ENCODE peak calls at places on chromosomes 5 and 9, in ten cellular contexts. J, Z, D, F, N, B, M, P, Q and W are unnamed samples. For H3K4me1, the result is how much of the 10 kb centered on the place peaks cover.

GRCh38 chr9:81473206-81473605 is 216.1 kb downstream of the TLE1 start:
- DNase-seq in J (no peak), Z (no peak), D (no peak), F (no peak), N (no peak), B (no peak), M (no peak), P (no peak), Q (no peak), W (no peak)

GRCh38 chr9:129880654-129881546 is 45.6 kb downstream of the USP20 start:
- DNase-seq in J (no peak), Z (no peak), D (no peak), F (no peak), N (no peak), B (peak), M (no peak), P (peak), Q (peak), W (no peak)

GRCh38 chr9:116717150-116717549 is 30.0 kb downstream of the TRIM32 start:
- DNase-seq in J (peak), Z (no peak), D (peak), F (no peak), N (no peak), B (no peak), M (no peak), P (no peak), Q (no peak), W (no peak)

GRCh38 chr5:180455872-180456271 is 38.3 kb upstream of the CNOT6 start:
- DNase-seq in J (no peak), Z (no peak), D (no peak), F (no peak), N (no peak), B (no peak), M (no peak), P (no peak), Q (no peak), W (no peak)

GRCh38 chr5:151222769-151223446 is 984 bp downstream of the CCDC69 start:
- DNase-seq in J (peak), Z (no peak), D (no peak), F (peak), N (no peak), B (no peak), M (peak), P (peak), Q (peak), W (no peak)

GRCh38 chr5:132478498-132478855 is 12.1 kb downstream of the IRF1 start:
- DNase-seq in J (no peak), Z (no peak), D (no peak), F (no peak), N (no peak), B (no peak), M (no peak), P (peak), Q (no peak), W (no peak)

GRCh38 chr9:98558575-98558974 is 150.2 kb downstream of the GABBR2 start:
- DNase-seq in J (no peak), Z (no peak), D (peak), F (no peak), N (no peak), B (peak), M (no peak), P (no peak), Q (no peak), W (no peak)

GRCh38 chr5:93349613-93350012 is 231.4 kb downstream of the NR2F1-AS1 start:
- DNase-seq in J (no peak), Z (no peak), D (peak), F (no peak), N (no peak), B (peak), M (no peak), P (no peak), Q (no peak), W (no peak)

GRCh38 chr9:109990541-109990940 is 210.5 kb downstream of the PALM2AKAP2 start:
- DNase-seq in J (no peak), Z (no peak), D (peak), F (no peak), N (no peak), B (no peak), M (no peak), P (no peak), Q (no peak), W (no peak)

GRCh38 chr5:77638204-77638762 is at the start of gene OTP:
- DNase-seq in J (no peak), Z (no peak), D (no peak), F (no peak), N (no peak), B (no peak), M (no peak), P (no peak), Q (no peak), W (no peak)

GRCh38 chr5:37722236-37723146 is 117.3 kb downstream of the GDNF start:
- DNase-seq in J (no peak), Z (peak), D (peak), F (no peak), N (peak), B (peak), M (no peak), P (no peak), Q (peak), W (peak)

GRCh38 chr5:76472338-76473336 is 69.6 kb downstream of the IQGAP2 start:
- DNase-seq in J (no peak), Z (peak), D (no peak), F (no peak), N (no peak), B (no peak), M (no peak), P (no peak), Q (peak), W (no peak)

GRCh38 chr9:89382026-89382986 is 64.0 kb downstream of the SECISBP2 start:
- DNase-seq in J (no peak), Z (no peak), D (no peak), F (no peak), N (no peak), B (no peak), M (no peak), P (no peak), Q (no peak), W (no peak)

GRCh38 chr9:106869458-106869857 is 6.5 kb downstream of the ZNF462 start:
- DNase-seq in J (no peak), Z (no peak), D (peak), F (no peak), N (no peak), B (peak), M (peak), P (no peak), Q (no peak), W (no peak)

GRCh38 chr5:54309237-54309636 is 1.1 kb downstream of the ARL15 start:
- DNase-seq in J (no peak), Z (no peak), D (peak), F (no peak), N (no peak), B (peak), M (no peak), P (no peak), Q (peak), W (no peak)

GRCh38 chr9:36204906-36205547 is 14.3 kb downstream of the CLTA start:
- DNase-seq in J (no peak), Z (no peak), D (peak), F (no peak), N (no peak), B (no peak), M (no peak), P (no peak), Q (peak), W (no peak)

GRCh38 chr9:126468141-126468825 is 141.7 kb downstream of the MVB12B start:
- DNase-seq in J (no peak), Z (no peak), D (no peak), F (no peak), N (no peak), B (no peak), M (no peak), P (no peak), Q (no peak), W (no peak)

GRCh38 chr9:80061096-80061495 is 489.3 kb downstream of the TLE4 start:
- DNase-seq in J (no peak), Z (no peak), D (peak), F (no peak), N (no peak), B (peak), M (no peak), P (no peak), Q (no peak), W (no peak)

GRCh38 chr5:56072863-56073777 is 78.4 kb upstream of the IL6ST start:
- DNase-seq in J (no peak), Z (no peak), D (no peak), F (no peak), N (no peak), B (peak), M (no peak), P (no peak), Q (no peak), W (no peak)

GRCh38 chr9:91711755-91712591 is 238.1 kb downstream of the ROR2 start:
- DNase-seq in J (no peak), Z (no peak), D (peak), F (peak), N (no peak), B (peak), M (no peak), P (no peak), Q (peak), W (no peak)

GRCh38 chr9:113620377-113621161 is 157.0 kb downstream of the RGS3 start:
- DNase-seq in J (peak), Z (peak), D (peak), F (no peak), N (peak), B (peak), M (peak), P (no peak), Q (no peak), W (peak)

GRCh38 chr9:84339951-84340350 is 607 bp downstream of the SLC28A3 start:
- DNase-seq in J (peak), Z (no peak), D (no peak), F (no peak), N (no peak), B (no peak), M (no peak), P (peak), Q (no peak), W (peak)
- H3K4me1 ChIP-seq in J (under half), Z (under half), D (under half), F (under half), N (under half), B (under half), M (under half), P (under half), Q (under half), W (under half)

GRCh38 chr5:159031513-159031912 is 68.2 kb downstream of the EBF1 start:
- DNase-seq in J (no peak), Z (no peak), D (no peak), F (no peak), N (no peak), B (peak), M (no peak), P (no peak), Q (no peak), W (no peak)

GRCh38 chr5:159033351-159033657 is 66.4 kb downstream of the EBF1 start:
- DNase-seq in J (no peak), Z (no peak), D (no peak), F (no peak), N (no peak), B (no peak), M (no peak), P (no peak), Q (no peak), W (no peak)

GRCh38 chr5:159034083-159034824 is 65.5 kb downstream of the EBF1 start:
- DNase-seq in J (peak), Z (no peak), D (no peak), F (no peak), N (no peak), B (no peak), M (no peak), P (no peak), Q (no peak), W (no peak)

GRCh38 chr5:159031915-159032314 is 67.8 kb downstream of the EBF1 start:
- DNase-seq in J (no peak), Z (no peak), D (no peak), F (no peak), N (no peak), B (no peak), M (no peak), P (no peak), Q (no peak), W (no peak)

DNA sequence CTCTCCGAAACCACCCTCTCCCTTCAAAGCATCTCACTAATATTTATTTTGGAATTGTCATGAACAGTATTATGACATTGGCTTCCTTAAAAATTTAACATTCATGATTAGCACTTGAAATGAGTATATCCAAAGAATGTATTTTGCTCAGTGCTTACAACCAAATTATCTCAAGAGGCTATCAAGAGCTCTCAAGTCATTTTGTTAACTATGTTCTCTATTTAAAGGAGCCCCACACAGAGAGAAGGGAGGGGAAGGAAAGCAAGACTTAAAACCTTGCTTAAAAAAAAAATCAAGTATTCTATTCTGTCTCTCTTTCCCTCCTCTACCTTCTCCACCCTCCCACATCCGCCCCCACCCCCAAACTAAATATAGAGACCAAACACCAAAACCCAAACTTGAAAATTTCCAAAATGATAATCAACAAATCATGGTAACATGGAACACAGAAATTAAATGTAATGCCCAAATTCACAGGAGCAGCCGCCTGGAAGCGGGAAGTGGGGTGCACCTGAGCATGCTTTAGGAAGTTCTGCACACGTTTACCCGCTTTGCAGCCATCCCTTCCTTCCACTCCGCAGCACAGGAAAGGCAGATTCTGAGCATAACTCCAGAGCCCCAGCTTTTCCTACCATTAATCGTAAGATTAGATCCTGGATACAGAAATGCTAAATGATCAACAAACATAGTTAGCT is 66.9 kb downstream of the EBF1 start:
- DNase-seq in J (no peak), Z (no peak), D (no peak), F (no peak), N (no peak), B (no peak), M (no peak), P (no peak), Q (no peak), W (no peak)
- H3K4me1 ChIP-seq in J (under half), Z (under half), D (under half), F (under half), N (under half), B (under half), M (under half), P (under half), Q (under half), W (under half)

DNA sequence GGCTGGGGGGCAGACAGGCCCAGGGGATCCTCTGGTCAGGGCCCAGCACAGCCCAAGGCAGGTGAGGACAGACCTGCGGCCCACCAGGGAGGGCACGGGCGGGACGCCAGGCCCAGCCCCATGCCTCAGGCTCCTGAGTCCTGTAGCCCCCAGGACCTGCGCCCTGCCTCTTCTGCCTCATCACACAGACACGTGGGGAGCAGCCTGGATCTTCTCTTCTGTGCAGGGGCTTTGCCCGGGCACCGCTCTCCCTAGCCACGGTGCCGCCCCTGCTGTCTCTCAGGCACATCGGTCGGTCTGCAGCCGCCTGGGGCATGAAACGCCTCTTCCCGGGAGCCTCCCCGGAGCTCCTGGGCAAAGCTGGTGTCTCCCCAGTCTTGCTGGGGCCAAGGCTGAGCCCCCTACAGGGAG is 40.2 kb upstream of the EGFL7 start:
- DNase-seq in J (no peak), Z (no peak), D (no peak), F (no peak), N (no peak), B (no peak), M (no peak), P (peak), Q (no peak), W (no peak)
- H3K4me1 ChIP-seq in J (under half), Z (half or more), D (under half), F (under half), N (under half), B (under half), M (under half), P (half or more), Q (under half), W (under half)

DNA sequence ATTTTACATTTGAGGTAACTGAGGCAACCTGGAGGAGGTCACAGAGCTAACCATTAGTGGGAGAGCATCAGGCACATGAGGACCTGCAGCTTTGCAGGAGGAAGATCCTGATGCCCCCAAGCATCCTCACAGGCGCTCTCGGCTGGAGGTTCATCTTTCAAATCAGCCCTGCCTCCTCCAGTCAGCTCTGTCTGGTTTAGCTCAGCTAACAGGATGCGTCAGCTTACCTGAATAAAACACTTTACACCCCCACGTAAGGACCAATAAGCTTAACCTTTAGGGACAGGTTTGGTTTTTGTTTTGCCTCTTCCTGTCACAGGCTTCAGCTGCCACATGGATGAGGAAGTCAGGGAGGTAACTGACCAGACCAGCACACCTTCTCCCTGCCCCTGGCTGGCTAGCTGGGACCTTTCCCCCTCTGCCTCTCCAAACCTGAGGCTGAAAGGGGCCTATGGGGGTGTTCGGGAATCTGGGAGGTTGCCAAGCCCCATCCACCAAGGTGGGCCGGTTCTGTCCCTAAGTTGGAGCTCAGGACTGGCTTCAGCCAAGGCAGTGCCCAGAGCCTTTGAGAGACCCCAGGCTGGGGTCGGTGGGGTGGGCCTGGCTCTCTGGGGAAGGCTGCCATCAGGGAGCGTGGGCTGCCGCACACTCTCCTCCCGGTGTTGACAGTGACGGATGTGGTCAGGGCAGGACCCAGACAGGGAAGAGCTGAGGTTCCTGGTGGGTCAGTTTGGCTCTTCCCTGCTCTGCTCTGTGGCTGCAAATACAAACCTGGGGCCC is 20.0 kb upstream of the FCN1 start:
- DNase-seq in J (no peak), Z (no peak), D (no peak), F (no peak), N (no peak), B (no peak), M (no peak), P (no peak), Q (no peak), W (no peak)
- H3K4me1 ChIP-seq in J (under half), Z (under half), D (under half), F (under half), N (under half), B (under half), M (under half), P (under half), Q (under half), W (under half)

DNA sequence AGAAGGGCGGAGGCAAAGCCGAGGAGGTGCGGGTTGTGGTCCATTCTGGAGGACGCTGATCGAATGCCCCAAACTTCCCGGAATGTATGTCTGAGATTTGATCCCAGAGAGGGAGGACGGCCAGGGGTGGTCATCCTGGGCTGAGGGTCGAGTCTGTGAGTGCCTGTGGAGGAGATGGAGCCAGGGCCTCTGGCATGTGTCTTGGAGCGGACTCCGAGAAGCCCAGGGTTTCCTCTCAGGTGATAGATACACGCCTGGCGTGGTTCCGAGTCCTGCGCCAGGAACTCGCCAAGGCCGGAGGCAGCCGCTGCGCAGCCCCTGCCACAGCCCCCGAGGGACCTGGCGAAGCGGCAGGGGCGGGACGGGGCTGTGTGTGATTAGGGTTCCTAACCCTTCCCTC is 363 bp downstream of the ZNF454 start:
- DNase-seq in J (peak), Z (no peak), D (peak), F (no peak), N (no peak), B (no peak), M (peak), P (no peak), Q (no peak), W (no peak)
- H3K4me1 ChIP-seq in J (under half), Z (under half), D (under half), F (under half), N (under half), B (under half), M (under half), P (under half), Q (under half), W (under half)

DNA sequence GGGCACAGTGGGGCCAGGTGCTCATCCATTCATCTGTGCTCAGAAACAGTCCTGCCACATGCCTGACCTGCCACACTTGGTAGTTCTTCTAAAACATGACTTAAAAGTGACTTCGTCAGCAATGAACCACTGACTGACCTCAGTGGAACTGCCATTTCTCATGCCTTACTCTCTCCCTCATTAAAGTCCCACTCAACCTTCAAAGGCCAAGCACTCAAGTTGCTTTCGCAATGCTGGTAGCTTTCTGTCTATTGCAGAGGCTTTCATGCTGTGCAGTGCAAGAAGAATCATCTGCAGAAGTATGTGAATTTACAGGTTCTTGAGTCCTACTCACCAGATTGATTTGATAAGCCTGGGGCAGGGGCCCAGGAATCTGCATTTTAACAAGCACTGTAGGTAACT is 23.9 kb downstream of the B4GALT1 start:
- DNase-seq in J (no peak), Z (peak), D (peak), F (no peak), N (no peak), B (peak), M (no peak), P (no peak), Q (no peak), W (no peak)
- H3K4me1 ChIP-seq in J (half or more), Z (half or more), D (under half), F (half or more), N (under half), B (under half), M (under half), P (under half), Q (under half), W (under half)

DNA sequence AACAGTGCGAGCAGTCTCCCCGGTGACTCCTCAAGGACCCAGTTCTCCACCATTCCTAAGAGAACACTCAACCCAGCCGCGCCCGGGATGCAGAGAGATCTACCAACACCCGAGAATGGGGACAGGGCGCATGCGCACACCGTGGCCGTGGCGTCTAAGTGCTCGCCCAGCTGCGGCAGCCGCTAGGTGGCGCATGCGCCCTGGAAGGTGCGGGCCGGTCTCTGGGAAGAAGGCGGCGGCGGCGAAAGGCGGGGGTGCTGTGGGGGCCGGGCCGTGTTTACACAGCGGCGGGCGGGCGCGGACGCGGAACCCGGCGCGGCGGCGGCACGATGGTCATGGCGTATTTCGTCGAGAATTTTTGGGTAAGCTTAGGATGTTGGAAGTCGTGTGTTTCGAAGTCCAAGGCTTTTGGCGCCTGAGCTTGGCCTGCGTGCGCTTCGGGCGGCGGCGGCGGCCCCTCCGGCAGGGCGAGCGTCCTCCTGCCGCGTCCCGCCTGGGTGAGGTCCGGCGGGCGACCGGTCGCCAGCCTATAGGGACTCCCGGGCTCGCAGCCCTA is at the start of gene FCHO2:
- DNase-seq in J (peak), Z (peak), D (peak), F (peak), N (peak), B (peak), M (peak), P (peak), Q (peak), W (peak)
- H3K4me1 ChIP-seq in J (under half), Z (half or more), D (under half), F (under half), N (under half), B (under half), M (under half), P (under half), Q (under half), W (under half)